ENCODE peak calls at places on chromosomes 4 and X, in four cellular contexts. E, Q, P and G are unnamed samples.
A peak's percentile ranks its signal among the peaks of the same experiment; 100 is the strongest.

GRCh38 chr4:118389731-118390520 is 37.1 kb upstream of the PRSS12 start:
- DNase-seq in E (no peak), Q (no peak), P (peak; percentile 51), G (peak; percentile 23)

GRCh38 chrX:30141966-30142365 is 73.4 kb upstream of the MAGEB2 start:
- DNase-seq in E (peak; percentile 74), Q (peak; percentile 24), P (peak; percentile 52), G (peak; percentile 9)

GRCh38 chrX:10574663-10575062 is 45.7 kb downstream of the MID1 start:
- DNase-seq in E (no peak), Q (peak; percentile 57), P (peak; percentile 65), G (peak; percentile 64)

GRCh38 chr4:106695846-106696245 is 327.3 kb upstream of the GIMD1 start:
- DNase-seq in E (no peak), Q (no peak), P (no peak), G (no peak)

GRCh38 chr4:10625130-10625529 is 59.4 kb downstream of the CLNK start:
- DNase-seq in E (no peak), Q (no peak), P (no peak), G (no peak)

GRCh38 chrX:1205681-1206611 is 6.5 kb downstream of the CRLF2 start:
- DNase-seq in E (peak; percentile 82), Q (peak; percentile 68), P (peak; percentile 60), G (peak; percentile 30)

GRCh38 chrX:13649823-13650222 is 3.1 kb upstream of the TCEANC start:
- DNase-seq in E (peak; percentile 54), Q (no peak), P (peak; percentile 63), G (no peak)

GRCh38 chrX:64192673-64193072 is 12.8 kb downstream of the AMER1 start:
- DNase-seq in E (no peak), Q (no peak), P (no peak), G (no peak)

GRCh38 chrX:151384807-151385206 is 12.2 kb upstream of the VMA21 start:
- DNase-seq in E (no peak), Q (no peak), P (no peak), G (no peak)

GRCh38 chr4:57605374-57605773 is 495.2 kb upstream of the IGFBP7 start:
- DNase-seq in E (no peak), Q (no peak), P (no peak), G (no peak)

GRCh38 chr4:113979157-113979972 is at the start of gene ARSJ:
- DNase-seq in E (peak; percentile 79), Q (peak; percentile 82), P (peak; percentile 91), G (peak; percentile 82)

GRCh38 chr4:81164623-81165416 is 50.2 kb downstream of the PRKG2 start:
- DNase-seq in E (peak; percentile 56), Q (peak; percentile 96), P (peak; percentile 88), G (peak; percentile 2)

GRCh38 chrX:72245461-72246089 is 6.7 kb upstream of the ERCC6L start:
- DNase-seq in E (peak; percentile 69), Q (peak; percentile 41), P (peak; percentile 68), G (peak; percentile 33)

GRCh38 chr4:22473268-22473667 is 42.6 kb downstream of the ADGRA3 start:
- DNase-seq in E (peak; percentile 91), Q (peak; percentile 80), P (peak; percentile 71), G (peak; percentile 28)

GRCh38 chr4:71270901-71271300 is 67.9 kb upstream of the SLC4A4 start:
- DNase-seq in E (peak; percentile 33), Q (no peak), P (peak; percentile 47), G (no peak)

GRCh38 chr4:82528868-82529267 is 32.9 kb downstream of the TMEM150C start:
- DNase-seq in E (no peak), Q (no peak), P (no peak), G (no peak)

GRCh38 chrX:133254666-133255065 is 36.5 kb upstream of the TFDP3 start:
- DNase-seq in E (peak; percentile 58), Q (peak; percentile 34), P (peak; percentile 58), G (no peak)

GRCh38 chrX:41127476-41128192 is 42.4 kb downstream of the USP9X start:
- DNase-seq in E (no peak), Q (no peak), P (no peak), G (no peak)

GRCh38 chrX:5976332-5976731 is 252.3 kb downstream of the NLGN4X start:
- DNase-seq in E (no peak), Q (no peak), P (no peak), G (no peak)

GRCh38 chr4:128810331-128810870 is 901 bp downstream of the JADE1 start:
- DNase-seq in E (peak; percentile 61), Q (no peak), P (peak; percentile 65), G (no peak)
- H3K4me3 ChIP-seq in E (peak overlapping the region; percentile 80), Q (peak overlapping the region; percentile 88), P (peak overlapping the region; percentile 84), G (peak overlapping the region; percentile 78)

GRCh38 chr4:145843148-145843547 is 95.5 kb downstream of the ZNF827 start:
- DNase-seq in E (peak; percentile 80), Q (peak; percentile 54), P (peak; percentile 85), G (peak; percentile 7)
- H3K4me3 ChIP-seq in E (no peak overlapping the region), Q (no peak overlapping the region), P (peak overlapping the region; percentile 19), G (no peak overlapping the region)

GRCh38 chr4:54877006-54877405 is 219.2 kb downstream of the KIT start:
- DNase-seq in E (peak; percentile 53), Q (peak; percentile 22), P (peak; percentile 52), G (peak; percentile 2)

GRCh38 chr4:54882616-54883015 is 224.9 kb downstream of the KIT start:
- DNase-seq in E (peak; percentile 56), Q (no peak), P (peak; percentile 22), G (no peak)

GRCh38 chr4:54879576-54879975 is 221.8 kb downstream of the KIT start:
- DNase-seq in E (peak; percentile 71), Q (peak; percentile 18), P (peak; percentile 71), G (peak; percentile 65)
- H3K4me3 ChIP-seq in E (no peak overlapping the region), Q (no peak overlapping the region), P (no peak overlapping the region), G (no peak overlapping the region)

DNA sequence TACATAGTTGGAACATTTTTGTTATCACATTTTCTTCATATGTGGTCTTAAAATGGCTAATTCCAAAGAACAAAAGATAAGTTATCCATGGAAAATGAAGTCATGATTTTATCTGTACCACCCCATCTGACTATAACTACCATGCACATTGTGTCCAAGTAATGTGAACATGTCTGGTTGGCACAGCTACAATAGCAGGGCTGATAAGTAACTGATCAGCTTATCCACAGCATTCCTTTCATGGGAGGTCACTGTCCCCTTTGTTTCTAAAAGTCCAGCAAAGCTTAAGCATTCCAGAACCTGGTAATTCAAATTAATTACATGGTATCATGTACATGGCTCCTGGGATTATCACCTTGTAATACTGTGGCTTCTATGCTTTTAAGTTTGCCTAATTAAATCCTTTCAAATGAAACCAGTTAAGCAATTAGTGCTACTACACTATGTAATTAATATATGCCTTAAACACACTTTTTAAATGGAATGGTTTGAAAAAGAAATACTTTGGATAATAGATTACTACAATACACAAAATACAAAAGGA is 21.1 kb upstream of the SORBS2 start:
- DNase-seq in E (peak; percentile 60), Q (peak; percentile 3), P (no peak), G (no peak)
- H3K4me3 ChIP-seq in E (no peak overlapping the region), Q (no peak overlapping the region), P (no peak overlapping the region), G (no peak overlapping the region)

DNA sequence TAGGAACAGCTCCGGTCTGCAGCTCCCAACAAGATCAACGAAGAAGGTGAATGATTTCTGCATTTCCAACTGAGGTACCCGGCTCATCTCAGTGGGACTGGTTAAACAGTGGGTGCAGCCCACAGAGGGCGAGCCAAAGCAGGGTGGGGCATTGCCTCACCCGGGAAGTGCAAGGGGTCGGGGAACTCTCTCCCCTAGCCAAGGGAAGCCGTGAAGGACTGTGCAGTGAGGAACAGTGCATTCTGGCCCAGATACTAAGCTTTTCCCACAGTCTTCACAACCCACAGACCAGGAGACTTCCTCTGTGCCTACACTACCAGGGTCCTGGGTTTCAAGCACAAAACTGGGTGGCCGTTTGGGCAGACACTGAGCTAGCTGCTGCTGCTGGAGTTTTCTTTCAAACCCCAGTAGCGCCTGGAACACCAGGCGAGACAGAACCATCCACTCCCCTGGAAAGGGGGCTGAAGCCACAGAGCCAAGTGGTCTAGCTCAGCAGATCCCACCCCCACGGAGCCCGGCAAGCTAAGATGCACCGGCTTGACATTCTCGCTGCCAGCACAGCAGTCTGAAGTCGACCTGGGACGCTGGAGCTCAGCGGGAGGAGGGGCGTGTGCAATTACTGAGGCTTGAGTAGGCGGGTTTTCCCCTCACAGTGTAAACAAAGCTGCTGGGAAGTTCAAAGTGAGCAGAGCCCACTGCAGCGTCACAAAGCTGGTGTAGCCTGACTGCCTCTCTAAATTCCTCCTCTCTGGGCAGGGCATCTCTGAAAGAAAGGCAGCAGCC is 84.6 kb downstream of the THOC2 start:
- DNase-seq in E (peak; percentile 87), Q (no peak), P (peak; percentile 44), G (no peak)
- H3K4me3 ChIP-seq in E (peak overlapping the region; percentile 21), Q (no peak overlapping the region), P (no peak overlapping the region), G (no peak overlapping the region)

GRCh38 chr4:139266208-139266582 is 13.8 kb downstream of the MGARP start:
- DNase-seq in E (no peak), Q (no peak), P (no peak), G (no peak)
- H3K4me3 ChIP-seq in E (no peak overlapping the region), Q (peak overlapping the region; percentile 21), P (peak overlapping the region; percentile 73), G (peak overlapping the region; percentile 25)

GRCh38 chr4:74919783-74920182 is 13.1 kb upstream of the PARM1 start:
- DNase-seq in E (no peak), Q (no peak), P (no peak), G (no peak)
- H3K4me3 ChIP-seq in E (no peak overlapping the region), Q (no peak overlapping the region), P (no peak overlapping the region), G (no peak overlapping the region)

GRCh38 chrX:69504626-69505612 is 793 bp downstream of the NALF2 start:
- DNase-seq in E (no peak), Q (no peak), P (peak; percentile 4), G (no peak)
- H3K4me3 ChIP-seq in E (peak overlapping the region; percentile 44), Q (peak overlapping the region; percentile 34), P (no peak overlapping the region), G (peak overlapping the region; percentile 39)

GRCh38 chr4:158018831-158019230 is 154.0 kb downstream of the GASK1B start:
- DNase-seq in E (no peak), Q (no peak), P (no peak), G (no peak)

GRCh38 chr4:158013858-158014257 is 159.0 kb downstream of the GASK1B start:
- DNase-seq in E (peak; percentile 76), Q (peak; percentile 54), P (peak; percentile 22), G (no peak)

GRCh38 chr4:158018090-158018808 is 154.6 kb downstream of the GASK1B start:
- DNase-seq in E (no peak), Q (no peak), P (no peak), G (no peak)

GRCh38 chr4:158016511-158016910 is 156.3 kb downstream of the GASK1B start:
- DNase-seq in E (peak; percentile 94), Q (peak; percentile 65), P (peak; percentile 70), G (no peak)

DNA sequence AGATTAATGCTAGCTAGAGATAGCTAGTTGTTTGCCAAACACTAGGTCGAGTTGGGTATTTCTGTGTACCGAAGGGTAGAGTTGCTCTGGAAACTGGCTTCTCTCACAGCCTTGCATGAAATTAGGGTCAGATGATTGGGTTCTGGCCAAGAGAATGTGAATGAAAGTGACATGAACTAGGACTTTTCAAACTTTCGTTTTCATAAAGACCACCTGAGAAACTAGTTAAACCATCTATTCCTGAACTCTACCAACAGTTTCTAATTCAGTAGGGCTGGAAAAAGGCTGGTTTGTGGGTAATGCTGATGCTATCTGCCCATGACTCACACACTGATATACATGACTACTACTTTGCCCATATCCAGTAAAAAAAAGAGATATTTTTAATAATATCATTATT is 157.6 kb downstream of the GASK1B start:
- DNase-seq in E (peak; percentile 59), Q (peak; percentile 61), P (peak; percentile 85), G (no peak)
- H3K4me3 ChIP-seq in E (no peak overlapping the region), Q (no peak overlapping the region), P (peak overlapping the region; percentile 23), G (no peak overlapping the region)